ENCODE peak calls at places on chromosome 12, in nine cellular contexts. I is retinal pigment epithelial cell, Y is dorsolateral prefrontal cortex, G is neural progenitor cell, O is mesenchymal stem cell, V is body of pancreas, C is H7, T is HCT116, N is AG10803. A is an unnamed sample.

GRCh38 chr12:130846386-130846785 is 7.3 kb upstream of the STX2 start:
- DNase-seq in G (no peak), N (peak), C (no peak), O (no peak), T (no peak), Y (no peak), V (no peak), I (no peak), A (no peak)

GRCh38 chr12:125999643-126000042 is 934.4 kb downstream of the AACS start:
- DNase-seq in C (no peak), N (no peak), V (no peak), I (no peak), O (no peak), G (no peak), T (no peak), Y (no peak), A (no peak)

GRCh38 chr12:38904932-38905479 is 385 bp downstream of the CPNE8 start:
- DNase-seq in G (peak), T (peak), V (peak), C (peak), O (peak), N (peak), Y (peak), I (no peak), A (peak)

GRCh38 chr12:13376627-13377373 is 180.3 kb downstream of the EMP1 start:
- DNase-seq in Y (no peak), T (no peak), V (no peak), O (no peak), G (no peak), N (no peak), C (no peak), I (no peak), A (no peak)

GRCh38 chr12:114777052-114777451 is 93.1 kb upstream of the TBX3 start:
- DNase-seq in T (no peak), N (peak), Y (no peak), O (no peak), V (no peak), I (no peak), C (no peak), G (no peak), A (peak)

GRCh38 chr12:17028348-17028747 is 422.4 kb upstream of the LMO3 start:
- DNase-seq in C (no peak), Y (no peak), G (peak), O (no peak), V (no peak), N (no peak), T (no peak), I (no peak), A (no peak)

GRCh38 chr12:123384318-123384993 is 524 bp downstream of the KMT5A start:
- DNase-seq in O (peak), I (no peak), V (no peak), Y (no peak), G (peak), T (no peak), C (no peak), N (no peak), A (no peak)

GRCh38 chr12:5259523-5259922 is 172.4 kb upstream of the NTF3 start:
- DNase-seq in I (no peak), O (no peak), Y (no peak), G (no peak), N (peak), V (no peak), T (no peak), C (no peak), A (no peak)

GRCh38 chr12:125773033-125773432 is 707.8 kb downstream of the AACS start:
- DNase-seq in G (peak), I (no peak), O (no peak), N (no peak), C (peak), V (no peak), T (peak), Y (no peak), A (no peak)

GRCh38 chr12:4012977-4013968 is 140.1 kb upstream of the PARP11 start:
- DNase-seq in G (no peak), O (no peak), T (no peak), Y (no peak), V (peak), C (no peak), I (no peak), N (no peak), A (no peak)

GRCh38 chr12:14833952-14834351 is 9.4 kb downstream of the ART4 start:
- DNase-seq in T (no peak), I (no peak), C (no peak), N (peak), O (peak), V (no peak), G (no peak), Y (no peak), A (no peak)

DNA sequence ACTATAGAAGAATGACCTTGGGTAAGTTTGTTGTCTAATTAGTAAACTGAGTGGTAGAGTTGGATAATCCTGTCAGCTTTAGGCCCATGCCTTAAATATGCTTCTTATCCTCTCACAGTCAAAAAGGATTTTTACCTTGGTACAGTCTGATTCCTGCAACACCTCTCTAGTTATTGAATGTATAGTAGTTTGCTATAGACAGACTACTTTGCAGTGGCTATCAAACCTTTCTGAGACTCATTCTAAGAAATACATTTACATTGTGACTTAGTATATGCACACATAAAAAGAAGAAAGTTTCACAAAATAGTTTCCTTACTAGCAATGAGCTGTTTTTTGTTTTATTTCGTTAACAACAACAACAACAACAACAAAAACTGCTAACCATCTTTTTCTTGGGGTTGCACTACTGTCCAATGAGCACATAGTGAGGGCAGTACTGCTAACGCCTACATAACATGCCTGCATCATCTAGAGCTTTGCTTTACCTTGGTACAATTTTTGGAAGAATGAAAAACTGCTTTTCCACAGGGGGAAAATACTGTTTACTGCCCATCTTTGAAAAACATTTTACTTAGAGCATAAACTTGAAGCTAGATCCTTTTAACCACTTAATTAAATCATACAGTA is 28.5 kb downstream of the WNK1 start:
- DNase-seq in T (no peak), O (no peak), I (no peak), Y (no peak), N (no peak), G (no peak), V (no peak), C (no peak), A (no peak)
- H3K4me3 ChIP-seq in T (no peak), O (peak), I (no peak), Y (no peak), N (no peak), G (no peak), V (no peak), C (no peak), A (no peak)

GRCh38 chr12:65825573-65826512 is 1.6 kb downstream of the HMGA2 start:
- DNase-seq in C (peak), T (no peak), I (no peak), N (peak), G (peak), Y (no peak), O (peak), V (peak), A (peak)
- H3K4me3 ChIP-seq in C (peak), T (peak), I (peak), N (peak), G (peak), Y (peak), O (peak), V (peak), A (peak)

DNA sequence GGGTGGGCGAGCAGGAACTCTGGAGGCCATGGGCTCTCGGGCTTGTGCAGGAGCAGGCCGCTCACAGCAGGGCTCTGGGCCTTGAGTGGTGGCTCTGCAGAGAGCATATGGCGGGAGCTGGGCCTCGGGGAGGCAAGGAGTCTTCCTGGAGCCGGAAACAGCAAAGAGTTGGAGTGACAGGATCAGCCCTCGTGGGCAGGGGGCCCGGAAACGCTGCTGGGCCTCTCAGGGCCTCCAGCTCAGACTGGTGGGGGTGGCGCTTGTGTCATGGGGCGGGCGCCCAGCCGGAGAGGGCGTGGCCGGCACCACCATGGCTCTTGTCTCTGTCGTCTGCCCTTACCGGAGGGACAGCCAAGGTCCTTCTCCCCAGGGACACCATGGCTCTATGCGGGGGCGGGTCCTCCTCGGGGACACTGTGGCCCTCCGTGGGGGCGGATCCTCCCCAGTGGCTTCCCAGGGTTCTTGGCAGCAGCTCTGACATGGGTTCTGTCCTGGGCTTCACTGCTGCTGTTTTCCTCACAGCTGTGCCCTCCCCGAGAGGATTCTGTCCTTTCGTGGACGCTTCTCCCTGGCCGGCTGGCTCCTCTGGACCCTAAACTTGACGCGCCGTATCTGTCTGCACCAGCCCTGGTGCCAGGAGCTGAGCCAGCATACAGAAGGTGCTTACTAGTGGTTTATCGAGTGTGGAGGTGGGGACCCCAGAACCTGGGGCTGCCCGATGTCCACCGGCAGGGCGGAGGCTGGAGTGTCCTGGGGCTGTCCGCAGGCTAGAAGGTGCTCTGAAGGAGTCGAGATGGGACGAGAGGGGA is 17.0 kb downstream of the FBRSL1 start:
- DNase-seq in O (peak), N (peak), Y (peak), C (peak), V (peak), G (no peak), T (no peak), I (peak), A (peak)
- H3K4me3 ChIP-seq in O (peak), N (peak), Y (peak), C (no peak), V (no peak), G (no peak), T (no peak), I (no peak), A (peak)

GRCh38 chr12:49548822-49549648 is 10.2 kb downstream of the KCNH3 start:
- DNase-seq in O (peak), T (no peak), V (no peak), C (peak), G (peak), Y (no peak), N (no peak), I (no peak), A (no peak)

GRCh38 chr12:49552014-49552413 is 13.2 kb downstream of the KCNH3 start:
- DNase-seq in T (no peak), Y (no peak), G (no peak), V (peak), N (peak), O (no peak), C (peak), I (no peak), A (peak)

GRCh38 chr12:49548481-49548821 is 9.6 kb downstream of the KCNH3 start:
- DNase-seq in Y (no peak), O (no peak), T (no peak), C (no peak), G (no peak), I (no peak), N (no peak), V (no peak), A (no peak)

GRCh38 chr12:49550853-49551252 is 12.0 kb downstream of the KCNH3 start:
- DNase-seq in Y (no peak), T (no peak), G (no peak), V (peak), I (no peak), N (no peak), C (peak), O (no peak), A (no peak)

DNA sequence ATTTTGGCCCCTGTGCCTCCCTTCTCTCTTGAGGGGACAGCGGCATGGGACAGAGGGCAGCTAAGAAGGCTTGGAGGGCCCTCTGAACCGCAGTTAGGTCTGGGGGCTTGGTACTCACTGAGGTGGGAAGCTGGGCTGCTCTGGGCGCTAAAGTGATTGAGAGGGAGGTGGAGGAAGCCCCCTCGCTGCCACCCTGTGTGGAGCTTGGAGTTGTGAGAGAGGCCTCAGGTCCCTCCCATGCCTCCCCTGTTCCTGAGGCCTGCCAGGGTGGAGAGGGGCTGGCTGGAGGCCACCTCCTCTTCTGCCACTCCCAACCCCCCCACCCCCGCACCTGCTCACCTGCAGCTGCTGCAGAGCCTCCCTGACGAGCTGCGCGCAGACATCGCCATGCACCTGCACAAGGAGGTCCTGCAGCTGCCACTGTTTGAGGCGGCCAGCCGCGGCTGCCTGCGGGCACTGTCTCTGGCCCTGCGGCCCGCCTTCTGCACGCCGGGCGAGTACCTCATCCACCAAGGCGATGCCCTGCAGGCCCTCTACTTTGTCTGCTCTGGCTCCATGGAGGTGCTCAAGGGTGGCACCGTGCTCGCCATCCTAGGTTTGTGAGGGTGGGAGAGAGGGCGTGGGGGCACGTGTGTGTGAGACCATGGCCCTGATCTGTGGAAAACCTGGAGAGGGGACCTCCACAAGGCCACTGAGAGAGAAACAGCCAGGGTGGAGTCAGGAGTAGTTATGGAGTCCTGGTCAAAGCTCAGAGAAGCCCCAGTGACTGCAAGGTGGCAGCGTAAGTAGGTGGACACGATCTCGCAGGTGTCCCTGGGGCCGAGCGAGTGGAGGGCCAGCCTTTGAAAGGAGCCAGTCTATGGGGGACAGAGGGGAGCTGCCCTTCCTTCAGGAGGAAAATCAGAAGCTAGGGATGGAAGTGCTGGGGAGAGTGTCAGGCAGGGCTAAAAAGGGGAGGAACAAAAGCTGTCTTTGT is 11.2 kb downstream of the KCNH3 start:
- DNase-seq in O (no peak), G (no peak), T (no peak), C (peak), V (no peak), I (no peak), Y (no peak), N (no peak), A (no peak)
- H3K4me3 ChIP-seq in O (no peak), G (no peak), T (no peak), C (no peak), V (no peak), I (no peak), Y (peak), N (no peak), A (no peak)

GRCh38 chr12:121795029-121795977 is 1.8 kb upstream of the RHOF start:
- DNase-seq in T (peak), I (no peak), N (peak), V (peak), C (peak), G (peak), Y (peak), O (peak), A (peak)

GRCh38 chr12:121794532-121795028 is 1.1 kb upstream of the RHOF start:
- DNase-seq in N (no peak), G (no peak), I (no peak), O (no peak), T (no peak), V (peak), C (peak), Y (no peak), A (no peak)

GRCh38 chr12:121793501-121793835 is at the start of gene RHOF:
- DNase-seq in O (no peak), G (peak), Y (no peak), T (no peak), N (no peak), I (no peak), C (peak), V (peak), A (no peak)

GRCh38 chr12:121792607-121793500 is 634 bp downstream of the RHOF start:
- DNase-seq in C (peak), O (peak), T (no peak), Y (no peak), N (no peak), V (peak), G (no peak), I (no peak), A (no peak)

GRCh38 chr12:121793836-121794531 is 496 bp upstream of the RHOF start:
- DNase-seq in Y (peak), G (peak), T (peak), O (peak), N (peak), I (no peak), C (peak), V (peak), A (peak)
- H3K4me3 ChIP-seq in Y (peak), G (peak), T (peak), O (peak), N (peak), I (peak), C (peak), V (peak), A (peak)

A was measured in fibroblast of pulmonary artery.